ENCODE peak calls at places on chromosomes 2 and 18, in seven cellular contexts. U is K562, D is endodermal cell, E is posterior vena cava, S is T-cell, L is mucosa of gallbladder, T is astrocyte of the spinal cord. P is an unnamed sample.
A peak's percentile ranks its signal among the peaks of the same experiment; 100 is the strongest.

GRCh38 chr2:156659694-156660093 is 223.5 kb downstream of the GPD2 start:
- DNase-seq in U (no peak), L (no peak), E (no peak), S (no peak), T (no peak), D (no peak), P (no peak)

GRCh38 chr2:225841314-225841713 is 441.8 kb downstream of the NYAP2 start:
- DNase-seq in E (no peak), S (no peak), T (peak; percentile 63), L (no peak), D (no peak), U (no peak), P (peak; percentile 34)

GRCh38 chr2:39640681-39641080 is 25.0 kb upstream of the TMEM178A start:
- DNase-seq in E (no peak), L (no peak), D (no peak), U (no peak), S (no peak), T (no peak), P (no peak)

GRCh38 chr2:90069290-90069894 is 1377.9 kb downstream of the RPIA start:
- DNase-seq in D (peak; percentile 52), T (no peak), E (peak; percentile 79), U (peak; percentile 56), L (peak; percentile 14), S (no peak), P (no peak)

GRCh38 chr2:159904127-159904564 is 106.1 kb upstream of the CD302 start:
- DNase-seq in E (peak; percentile 83), D (no peak), L (no peak), T (no peak), S (peak; percentile 59), U (no peak), P (no peak)

GRCh38 chr18:62880673-62881364 is 165.5 kb downstream of the PHLPP1 start:
- DNase-seq in U (no peak), E (no peak), T (no peak), L (no peak), D (no peak), S (no peak), P (no peak)

GRCh38 chr2:98833172-98833916 is 102.4 kb upstream of the MGAT4A start:
- DNase-seq in U (no peak), E (no peak), S (no peak), T (no peak), L (no peak), D (no peak), P (no peak)

GRCh38 chr2:79101024-79101423 is 13.2 kb upstream of the REG1B start:
- DNase-seq in S (no peak), T (no peak), D (no peak), L (no peak), E (no peak), U (no peak), P (no peak)

GRCh38 chr2:142218471-142218870 is 87.7 kb upstream of the LRP1B start:
- DNase-seq in E (no peak), D (no peak), T (peak; percentile 67), U (no peak), S (no peak), L (no peak), P (no peak)

GRCh38 chr2:102069311-102069974 is 73.1 kb upstream of the IL1R1 start:
- DNase-seq in S (no peak), E (no peak), D (no peak), U (peak; percentile 92), T (no peak), L (no peak), P (no peak)

GRCh38 chr2:8115451-8115850 is 566.4 kb upstream of the ID2 start:
- DNase-seq in S (no peak), D (no peak), E (no peak), U (no peak), T (no peak), L (no peak), P (no peak)

GRCh38 chr2:239130041-239130440 is 270.8 kb downstream of the HDAC4 start:
- DNase-seq in T (no peak), E (no peak), U (no peak), S (no peak), D (no peak), L (no peak), P (no peak)

GRCh38 chr2:185372188-185372587 is 366.4 kb upstream of the FSIP2 start:
- DNase-seq in T (no peak), D (no peak), S (no peak), U (no peak), E (no peak), L (no peak), P (no peak)

GRCh38 chr2:10271509-10271908 is 31.2 kb upstream of the HPCAL1 start:
- DNase-seq in E (peak; percentile 34), T (no peak), L (no peak), D (peak; percentile 33), S (no peak), U (no peak), P (peak; percentile 46)

GRCh38 chr18:39834636-39835035 is 2120.4 kb upstream of the PIK3C3 start:
- DNase-seq in D (no peak), S (no peak), U (no peak), E (no peak), T (no peak), L (no peak), P (no peak)

GRCh38 chr2:26070684-26071189 is 36.9 kb downstream of the RAB10 start:
- DNase-seq in E (no peak), T (no peak), U (no peak), L (no peak), S (no peak), D (no peak), P (no peak)

GRCh38 chr2:5915926-5916325 is 223.7 kb downstream of the SOX11 start:
- DNase-seq in D (peak; percentile 93), U (peak; percentile 9), E (no peak), L (no peak), S (no peak), T (peak; percentile 45), P (no peak)

GRCh38 chr2:142306126-142306525 is 175.3 kb upstream of the LRP1B start:
- DNase-seq in L (no peak), D (no peak), U (no peak), T (peak; percentile 70), S (no peak), E (no peak), P (no peak)

GRCh38 chr2:85032621-85033020 is 61.7 kb downstream of the KCMF1 start:
- DNase-seq in D (no peak), L (no peak), U (no peak), S (no peak), T (no peak), E (no peak), P (no peak)

GRCh38 chr2:15638720-15639119 is 47.1 kb downstream of the DDX1 start:
- DNase-seq in E (no peak), U (no peak), T (peak; percentile 25), S (no peak), L (no peak), D (no peak), P (no peak)

GRCh38 chr2:100394111-100394641 is 23.3 kb downstream of the CHST10 start:
- DNase-seq in S (no peak), L (no peak), T (no peak), E (no peak), U (no peak), D (no peak), P (no peak)

GRCh38 chr2:56108806-56109205 is 75.0 kb upstream of the CCDC85A start:
- DNase-seq in U (no peak), S (no peak), E (no peak), L (no peak), T (no peak), D (peak; percentile 61), P (no peak)

GRCh38 chr2:10169053-10169578 is 46.6 kb downstream of the RRM2 start:
- DNase-seq in E (no peak), D (peak; percentile 26), L (no peak), T (no peak), U (no peak), S (no peak), P (no peak)

GRCh38 chr18:59779979-59780378 is 82.8 kb upstream of the CCBE1 start:
- DNase-seq in U (no peak), D (no peak), S (no peak), T (peak; percentile 78), L (no peak), E (no peak), P (no peak)

GRCh38 chr2:100957971-100958653 is 44.0 kb upstream of the RPL31 start:
- DNase-seq in D (no peak), T (peak; percentile 82), U (no peak), E (peak; percentile 70), L (peak; percentile 48), S (no peak), P (no peak)

GRCh38 chr2:20343128-20343527 is 7.5 kb downstream of the PUM2 start:
- DNase-seq in E (no peak), U (no peak), T (no peak), S (no peak), D (no peak), L (no peak), P (no peak)

GRCh38 chr2:174053784-174054183 is 88.6 kb upstream of the SP3 start:
- DNase-seq in S (no peak), L (no peak), E (no peak), U (no peak), D (peak; percentile 75), T (no peak), P (no peak)

GRCh38 chr2:207873794-207874193 is 104.1 kb upstream of the FZD5 start:
- DNase-seq in S (no peak), L (no peak), T (no peak), D (no peak), U (no peak), E (no peak), P (no peak)

GRCh38 chr18:80104364-80104779 is 4.7 kb upstream of the ADNP2 start:
- DNase-seq in L (no peak), D (peak; percentile 79), E (peak; percentile 46), S (no peak), U (no peak), T (no peak), P (no peak)

GRCh38 chr2:204180671-204181070 is 244.1 kb downstream of the ICOS start:
- DNase-seq in L (no peak), S (no peak), E (no peak), U (no peak), D (no peak), T (no peak), P (no peak)